ENCODE peak calls at places on chromosomes 13 and 19, in five cellular contexts. W is H7, C is left lung, A is glomerular endothelial cell, R is dorsolateral prefrontal cortex. N is an unnamed sample.

GRCh38 chr13:78595819-78596700 is 7.3 kb downstream of the POU4F1 start:
- DNase-seq in W (peak), C (no peak), A (no peak), R (no peak), N (peak)

GRCh38 chr19:28874742-28875141 is 338.2 kb downstream of the UQCRFS1 start:
- DNase-seq in W (no peak), C (no peak), A (no peak), R (no peak), N (no peak)

GRCh38 chr13:91133941-91134772 is 213.3 kb upstream of the MIR17HG start:
- DNase-seq in W (peak), C (no peak), A (peak), R (peak), N (peak)

GRCh38 chr19:19057317-19057716 is 6.5 kb upstream of the SLC25A42 start:
- DNase-seq in W (peak), C (no peak), A (no peak), R (no peak), N (no peak)

GRCh38 chr19:35901854-35902661 is at the start of gene HCST:
- DNase-seq in W (no peak), C (peak), A (no peak), R (no peak), N (no peak)

GRCh38 chr13:106122234-106122633 is 413.2 kb downstream of the EFNB2 start:
- DNase-seq in W (no peak), C (no peak), A (no peak), R (no peak), N (no peak)

GRCh38 chr19:12867120-12868099 is 13.8 kb downstream of the DNASE2 start:
- DNase-seq in W (peak), C (no peak), A (no peak), R (no peak), N (no peak)

GRCh38 chr13:22665531-22665930 is 515.2 kb upstream of the SGCG start:
- DNase-seq in W (no peak), C (no peak), A (no peak), R (no peak), N (no peak)

GRCh38 chr13:98575009-98575866 is 1.7 kb downstream of the STK24 start:
- DNase-seq in W (no peak), C (no peak), A (no peak), R (no peak), N (no peak)

GRCh38 chr13:20969182-20969581 is 66.6 kb upstream of the XPO4 start:
- DNase-seq in W (no peak), C (no peak), A (peak), R (no peak), N (no peak)

GRCh38 chr19:18117364-18117691 is 19.8 kb downstream of the MAST3 start:
- DNase-seq in W (no peak), C (no peak), A (no peak), R (no peak), N (no peak)

GRCh38 chr13:98447881-98448641 is 128.8 kb downstream of the STK24 start:
- DNase-seq in W (peak), C (no peak), A (peak), R (peak), N (no peak)

GRCh38 chr19:5170329-5170745 is 170.3 kb downstream of the PTPRS start:
- DNase-seq in W (peak), C (no peak), A (no peak), R (no peak), N (no peak)